ENCODE peak calls at places on chromosomes 13 and 19, in four cellular contexts. J, G, T and R are unnamed samples.

GRCh38 chr19:40687525-40688016 is 2.9 kb downstream of the NUMBL start:
- DNase-seq in T (no peak), J (peak; percentile 88), G (peak; percentile 23), R (no peak)

GRCh38 chr19:3697671-3698385 is 2.4 kb downstream of the PIP5K1C start:
- DNase-seq in T (no peak), G (no peak), J (no peak), R (no peak)

GRCh38 chr19:47485210-47485609 is 1.2 kb upstream of the KPTN start:
- DNase-seq in J (no peak), G (no peak), T (no peak), R (no peak)

GRCh38 chr19:47714339-47714738 is 1.1 kb downstream of the EHD2 start:
- DNase-seq in J (no peak), G (no peak), T (no peak), R (no peak)

GRCh38 chr13:32079586-32079985 is 48.0 kb downstream of the FRY start:
- DNase-seq in T (no peak), G (no peak), J (no peak), R (no peak)

GRCh38 chr19:29188704-29189375 is 24.1 kb downstream of the UQCRFS1 start:
- DNase-seq in J (no peak), G (no peak), T (no peak), R (no peak)

GRCh38 chr13:23790591-23791170 is 98.5 kb downstream of the MIPEP start:
- DNase-seq in G (no peak), T (no peak), J (no peak), R (no peak)

GRCh38 chr13:109610517-109610916 is 175.9 kb downstream of the IRS2 start:
- DNase-seq in T (no peak), J (peak; percentile 13), G (no peak), R (peak; percentile 3)

GRCh38 chr19:38793186-38793585 is 4.2 kb downstream of the LGALS7B start:
- DNase-seq in J (no peak), G (no peak), T (no peak), R (no peak)

GRCh38 chr13:41034862-41035261 is 15.7 kb upstream of the ELF1 start:
- DNase-seq in T (no peak), G (no peak), J (no peak), R (no peak)

GRCh38 chr19:55368701-55369563 is 1.3 kb downstream of the IL11 start:
- DNase-seq in T (no peak), G (no peak), J (peak; percentile 67), R (no peak)

GRCh38 chr19:10655457-10656312 is 1.5 kb downstream of the ILF3 start:
- DNase-seq in J (peak; percentile 63), T (peak; percentile 12), G (no peak), R (no peak)

GRCh38 chr13:113970810-113971470 is 2.9 kb downstream of the C13orf46 start:
- DNase-seq in T (no peak), G (no peak), J (no peak), R (no peak)

GRCh38 chr13:91349992-91350911 is 2.8 kb downstream of the MIR17HG start:
- DNase-seq in T (no peak), J (peak; percentile 73), G (no peak), R (no peak)

GRCh38 chr13:45626731-45627374 is 11.3 kb upstream of the ERICH6B start:
- DNase-seq in T (no peak), G (no peak), J (no peak), R (no peak)

GRCh38 chr19:39917561-39918182 is 16.8 kb downstream of the FCGBP start:
- DNase-seq in J (no peak), G (no peak), T (no peak), R (no peak)

GRCh38 chr13:29402168-29402621 is 193.3 kb downstream of the SLC7A1 start:
- DNase-seq in G (no peak), J (peak; percentile 20), T (no peak), R (no peak)

GRCh38 chr13:66264976-66265375 is 965.2 kb downstream of the PCDH9 start:
- DNase-seq in G (no peak), T (no peak), J (no peak), R (no peak)

GRCh38 chr19:15897738-15898276 is at the start of gene CYP4F2:
- DNase-seq in T (peak; percentile 12), J (peak; percentile 23), G (no peak), R (no peak)

GRCh38 chr13:71412231-71412630 is 454.8 kb downstream of the DACH1 start:
- DNase-seq in J (no peak), T (no peak), G (no peak), R (no peak)

GRCh38 chr13:79581870-79582315 is 100.9 kb downstream of the NDFIP2 start:
- DNase-seq in T (no peak), G (no peak), J (peak; percentile 11), R (no peak)

DNA sequence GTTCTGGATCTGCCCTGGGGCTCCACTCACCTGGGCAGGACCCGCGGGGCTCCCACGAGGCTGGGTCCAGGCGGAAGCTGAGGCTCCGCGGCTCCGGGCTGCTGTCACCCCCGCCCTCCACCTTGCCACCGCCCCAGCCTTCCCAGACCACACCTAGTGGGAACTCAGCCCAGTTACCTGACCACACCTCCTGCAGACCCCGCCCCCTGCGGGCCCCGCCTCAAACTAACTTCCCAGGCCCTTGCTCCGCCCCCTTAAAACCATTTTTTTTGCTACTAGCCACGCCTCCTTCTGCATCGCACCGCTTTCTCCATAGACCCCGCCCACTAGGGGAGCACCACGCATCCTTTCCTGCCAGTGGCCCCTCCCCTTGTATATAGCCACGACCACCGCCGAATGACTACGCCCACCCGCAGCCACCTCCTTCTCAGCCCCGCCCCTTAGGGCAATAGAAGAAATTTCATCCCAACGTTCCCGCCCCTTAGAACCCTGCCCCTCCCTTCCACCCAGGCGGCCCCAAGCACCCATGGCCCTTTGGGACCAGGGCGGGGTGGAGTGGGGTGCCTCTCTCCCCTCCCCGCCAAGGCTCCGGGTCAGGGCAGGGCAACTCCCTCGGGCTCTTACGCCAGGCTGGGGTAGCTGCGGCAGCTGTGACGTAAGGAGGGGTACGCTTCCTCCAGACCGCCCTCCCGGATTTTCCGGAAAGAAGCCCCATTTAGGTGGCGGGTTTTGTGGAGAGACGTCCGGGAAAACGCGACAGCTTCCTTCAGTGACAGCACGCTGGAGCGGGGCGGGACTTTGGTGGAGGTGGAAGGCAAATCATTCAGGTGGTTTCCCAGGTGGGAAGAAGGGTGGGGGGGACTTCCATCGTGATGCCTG is at the start of gene SH2D3A:
- DNase-seq in G (peak; percentile 92), T (peak; percentile 65), J (peak; percentile 95), R (peak; percentile 91)
- TF ChIP-seq FOXK2 in G (no peak), T (no peak), J (no peak), R (no peak)

GRCh38 chr19:18775586-18776287 is 15.4 kb downstream of the COMP start:
- DNase-seq in G (no peak), T (no peak), J (no peak), R (no peak)
- TF ChIP-seq FOXM1 in G (no peak), T (no peak), J (no peak), R (no peak)

DNA sequence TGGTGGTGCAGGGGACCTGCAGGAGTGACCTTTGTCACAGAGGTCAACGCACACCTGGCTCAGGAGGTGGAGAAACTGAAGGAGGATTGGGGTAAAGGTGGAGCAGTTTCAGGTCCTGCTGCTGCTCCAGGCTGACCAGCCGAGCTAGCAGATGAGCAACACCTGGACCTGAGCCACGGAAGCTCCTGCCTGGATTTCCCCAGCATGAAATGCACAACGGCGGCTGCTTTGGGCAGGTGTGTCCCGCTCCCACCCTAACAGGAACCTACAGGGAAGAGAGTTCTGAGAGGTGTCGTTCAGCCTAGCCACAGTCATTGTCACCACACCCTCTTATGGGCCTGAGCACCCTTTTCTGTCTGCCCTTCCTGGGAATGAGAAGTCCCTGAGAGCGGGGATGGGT is 15.7 kb upstream of the CD177 start:
- DNase-seq in J (no peak), T (no peak), G (no peak), R (no peak)
- TF ChIP-seq FOXK2 in J (no peak), T (no peak), G (no peak), R (no peak)

GRCh38 chr13:98033277-98034247 is 80.1 kb downstream of the IPO5 start:
- DNase-seq in G (no peak), T (peak; percentile 85), J (peak; percentile 23), R (peak; percentile 29)
- TF ChIP-seq FOXM1 in G (no peak), T (no peak), J (no peak), R (no peak)

GRCh38 chr13:112174476-112175110 is 107.6 kb downstream of the SOX1 start:
- DNase-seq in G (no peak), T (no peak), J (no peak), R (no peak)
- TF ChIP-seq FOXK2 in G (no peak), T (no peak), J (no peak), R (no peak)

GRCh38 chr13:33870046-33870668 is 52.2 kb downstream of the RFC3 start:
- DNase-seq in T (no peak), J (no peak), G (no peak), R (no peak)
- TF ChIP-seq FOXM1 in T (no peak), J (no peak), G (no peak), R (no peak)